ENCODE peak calls at places on chromosomes 11 and 22, in ten cellular contexts. I, W, X, L, F, A, G, C, P and Q are unnamed samples. For H3K4me1 and H3K36me3, the result is how much of the 10 kb centered on the place peaks cover.

GRCh38 chr11:2846056-2846455 is 39.5 kb downstream of the CDKN1C start:
- DNase-seq in I (no peak), W (no peak), X (no peak), L (no peak), F (no peak), A (no peak), G (no peak), C (no peak), P (no peak), Q (no peak)

GRCh38 chr22:48259991-48260670 is 1497.7 kb downstream of the TBC1D22A start:
- DNase-seq in I (no peak), W (no peak), X (no peak), L (no peak), F (no peak), A (no peak), G (no peak), C (no peak), P (no peak), Q (no peak)

GRCh38 chr11:122556605-122557004 is 98.9 kb upstream of the UBASH3B start:
- DNase-seq in I (peak), W (no peak), X (no peak), L (no peak), F (peak), A (peak), G (peak), C (no peak), P (no peak), Q (no peak)

GRCh38 chr11:115159122-115159665 is 345.0 kb downstream of the CADM1 start:
- DNase-seq in I (no peak), W (no peak), X (no peak), L (no peak), F (no peak), A (no peak), G (no peak), C (no peak), P (no peak), Q (no peak)

GRCh38 chr22:49230194-49230577 is 597.5 kb downstream of the BRD1 start:
- DNase-seq in I (no peak), W (no peak), X (no peak), L (no peak), F (no peak), A (peak), G (no peak), C (peak), P (no peak), Q (no peak)

GRCh38 chr11:125123947-125124633 is 12.7 kb upstream of the TMEM218 start:
- DNase-seq in I (no peak), W (peak), X (peak), L (no peak), F (peak), A (peak), G (peak), C (no peak), P (peak), Q (peak)

GRCh38 chr11:114061053-114062049 is 1.8 kb downstream of the ZBTB16 start:
- DNase-seq in I (peak), W (no peak), X (no peak), L (no peak), F (peak), A (peak), G (no peak), C (no peak), P (no peak), Q (no peak)

GRCh38 chr11:75347781-75348613 is 3.5 kb downstream of the ARRB1 start:
- DNase-seq in I (no peak), W (no peak), X (no peak), L (no peak), F (no peak), A (peak), G (no peak), C (no peak), P (peak), Q (peak)

GRCh38 chr11:3219281-3219892 is 774 bp upstream of the MRGPRG start:
- DNase-seq in I (no peak), W (no peak), X (no peak), L (no peak), F (no peak), A (no peak), G (peak), C (no peak), P (peak), Q (no peak)

GRCh38 chr22:26800858-26801257 is 143.5 kb downstream of the MIAT start:
- DNase-seq in I (no peak), W (no peak), X (no peak), L (no peak), F (no peak), A (no peak), G (no peak), C (no peak), P (no peak), Q (no peak)

GRCh38 chr11:86292912-86293606 is 9.0 kb upstream of the HIKESHI start:
- DNase-seq in I (no peak), W (no peak), X (no peak), L (peak), F (no peak), A (no peak), G (no peak), C (no peak), P (no peak), Q (no peak)

DNA sequence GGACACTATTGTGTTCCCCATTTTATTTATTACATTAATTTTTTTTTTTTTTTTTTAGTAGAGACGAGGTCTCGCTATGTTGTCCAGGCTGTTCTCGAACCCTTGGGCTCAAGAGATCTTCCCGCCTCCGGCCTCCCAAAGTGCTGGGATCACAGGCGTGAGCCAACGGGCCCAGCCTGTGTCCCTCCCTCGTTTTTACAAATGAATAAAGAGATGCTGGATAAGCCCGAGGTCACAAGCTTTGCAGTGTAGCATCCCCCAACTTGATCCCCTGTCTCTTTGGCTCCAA is 297 bp upstream of the MTFP1 start:
- DNase-seq in I (no peak), W (no peak), X (no peak), L (no peak), F (no peak), A (no peak), G (no peak), C (no peak), P (no peak), Q (no peak)
- H3K4me1 ChIP-seq in I (under half), W (half or more), X (half or more), L (under half), F (under half), A (under half), G (under half), C (under half), P (under half), Q (under half)

DNA sequence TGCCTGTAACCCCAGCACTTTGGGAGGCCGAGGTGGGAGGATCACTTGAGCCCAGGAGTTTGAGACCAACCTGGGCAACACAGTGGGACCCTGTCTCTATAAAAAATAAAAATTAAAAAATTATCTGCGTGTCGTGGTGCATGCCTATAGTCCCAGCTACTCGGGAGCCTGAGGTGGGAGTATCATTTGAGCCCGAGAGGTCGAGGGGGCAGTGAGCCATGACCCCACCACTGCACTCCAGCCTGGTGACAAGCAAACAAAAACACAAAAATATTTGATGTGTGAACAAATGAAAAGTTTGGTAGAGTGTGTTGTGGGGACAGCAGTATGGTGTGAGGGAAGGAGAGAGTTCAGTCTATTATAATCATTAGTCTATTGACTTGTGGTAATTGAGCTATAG is 90.8 kb upstream of the PARVA start:
- DNase-seq in I (no peak), W (no peak), X (no peak), L (no peak), F (no peak), A (no peak), G (no peak), C (peak), P (peak), Q (no peak)
- H3K4me3 ChIP-seq in I (no peak), W (no peak), X (peak), L (no peak), F (no peak), A (no peak), G (no peak), C (no peak), P (no peak), Q (no peak)

GRCh38 chr11:44595964-44596381 is 30.5 kb downstream of the CD82 start:
- DNase-seq in I (peak), W (no peak), X (no peak), L (no peak), F (peak), A (no peak), G (no peak), C (peak), P (no peak), Q (no peak)
- H3K36me3 ChIP-seq in I (under half), W (under half), X (under half), L (under half), F (under half), A (under half), G (under half), C (under half), P (under half), Q (under half)

DNA sequence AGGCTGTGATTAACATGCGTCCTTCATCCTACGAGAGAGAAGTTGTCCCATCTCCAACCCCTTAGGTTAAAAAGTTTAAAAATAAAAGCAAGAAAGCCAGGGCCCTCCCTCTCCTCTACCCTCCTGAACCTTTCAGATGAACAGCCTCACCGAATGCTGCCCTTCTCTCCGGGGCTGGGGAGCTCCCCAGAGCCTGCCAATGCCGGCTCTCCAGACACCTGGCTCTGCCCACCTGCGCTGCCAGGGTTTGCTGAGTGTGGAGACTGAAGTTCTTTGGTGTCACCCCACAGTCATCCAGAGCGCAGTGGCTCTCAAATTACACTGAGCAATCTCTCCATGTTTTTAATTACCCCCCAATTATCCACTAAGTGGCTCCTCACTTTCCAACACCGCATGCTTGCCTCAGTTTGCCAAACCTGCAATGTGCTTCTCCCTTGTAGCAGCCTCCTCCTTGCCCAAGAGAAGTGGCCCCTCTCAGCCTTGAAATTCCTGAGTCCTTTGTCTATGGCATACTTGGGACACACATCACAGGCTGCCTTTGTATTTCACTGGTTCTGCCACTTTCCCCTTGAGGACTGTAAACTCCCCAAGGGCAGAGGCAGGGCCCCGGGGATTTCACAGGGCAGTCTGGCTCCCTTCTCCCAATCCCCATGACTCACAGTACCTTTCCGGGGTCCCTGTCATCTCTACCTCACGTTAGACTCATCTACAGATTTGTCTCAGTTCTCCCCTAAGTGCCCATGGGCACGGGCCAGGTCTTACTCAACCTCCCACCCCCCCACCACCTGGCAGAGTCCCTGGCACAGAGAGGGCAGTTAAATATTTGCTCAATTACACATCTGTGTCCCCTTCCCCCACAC is 2.0 kb downstream of the MYH9 start:
- DNase-seq in I (no peak), W (peak), X (peak), L (no peak), F (peak), A (peak), G (peak), C (peak), P (peak), Q (peak)
- H3K4me1 ChIP-seq in I (half or more), W (under half), X (under half), L (under half), F (half or more), A (under half), G (half or more), C (under half), P (under half), Q (under half)

GRCh38 chr22:37283393-37283937 is 1.2 kb downstream of the CYTH4 start:
- DNase-seq in I (peak), W (no peak), X (no peak), L (no peak), F (no peak), A (no peak), G (peak), C (no peak), P (peak), Q (no peak)
- H3K4me3 ChIP-seq in I (peak), W (no peak), X (no peak), L (peak), F (no peak), A (no peak), G (peak), C (no peak), P (peak), Q (no peak)

GRCh38 chr11:73365352-73366264 is 10.6 kb upstream of the RELT start:
- DNase-seq in I (no peak), W (no peak), X (no peak), L (no peak), F (no peak), A (no peak), G (no peak), C (no peak), P (no peak), Q (no peak)

GRCh38 chr11:73361953-73362776 is 14.0 kb upstream of the RELT start:
- DNase-seq in I (no peak), W (no peak), X (no peak), L (no peak), F (no peak), A (no peak), G (no peak), C (no peak), P (no peak), Q (no peak)

GRCh38 chr11:73360743-73361369 is 15.3 kb upstream of the RELT start:
- DNase-seq in I (no peak), W (no peak), X (no peak), L (no peak), F (no peak), A (no peak), G (no peak), C (no peak), P (no peak), Q (no peak)

GRCh38 chr11:73359930-73360742 is 16.1 kb upstream of the RELT start:
- DNase-seq in I (no peak), W (no peak), X (peak), L (no peak), F (no peak), A (peak), G (no peak), C (no peak), P (no peak), Q (peak)

DNA sequence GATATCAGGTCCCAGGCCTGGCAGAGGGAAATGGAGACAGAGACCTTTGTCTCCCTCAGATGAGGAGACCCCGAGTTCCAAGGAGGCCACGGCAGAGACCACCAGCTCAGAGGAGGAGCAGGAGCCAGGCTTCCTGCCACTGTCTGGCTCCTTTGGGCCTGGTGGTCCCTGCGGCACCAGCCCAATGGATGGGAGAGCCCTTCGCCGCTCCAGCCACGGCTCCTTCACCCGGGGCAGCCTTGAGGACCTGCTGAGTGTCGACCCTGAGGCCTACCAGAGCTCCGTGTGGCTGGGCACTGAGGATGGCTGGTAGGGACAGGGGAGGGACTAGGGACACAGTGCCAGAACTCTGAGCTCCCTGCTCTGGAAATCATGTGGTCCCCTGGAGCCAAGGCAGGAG is 13.1 kb upstream of the RELT start:
- DNase-seq in I (no peak), W (no peak), X (no peak), L (no peak), F (no peak), A (no peak), G (no peak), C (no peak), P (no peak), Q (no peak)
- H3K36me3 ChIP-seq in I (half or more), W (under half), X (under half), L (under half), F (under half), A (under half), G (under half), C (under half), P (under half), Q (under half)

DNA sequence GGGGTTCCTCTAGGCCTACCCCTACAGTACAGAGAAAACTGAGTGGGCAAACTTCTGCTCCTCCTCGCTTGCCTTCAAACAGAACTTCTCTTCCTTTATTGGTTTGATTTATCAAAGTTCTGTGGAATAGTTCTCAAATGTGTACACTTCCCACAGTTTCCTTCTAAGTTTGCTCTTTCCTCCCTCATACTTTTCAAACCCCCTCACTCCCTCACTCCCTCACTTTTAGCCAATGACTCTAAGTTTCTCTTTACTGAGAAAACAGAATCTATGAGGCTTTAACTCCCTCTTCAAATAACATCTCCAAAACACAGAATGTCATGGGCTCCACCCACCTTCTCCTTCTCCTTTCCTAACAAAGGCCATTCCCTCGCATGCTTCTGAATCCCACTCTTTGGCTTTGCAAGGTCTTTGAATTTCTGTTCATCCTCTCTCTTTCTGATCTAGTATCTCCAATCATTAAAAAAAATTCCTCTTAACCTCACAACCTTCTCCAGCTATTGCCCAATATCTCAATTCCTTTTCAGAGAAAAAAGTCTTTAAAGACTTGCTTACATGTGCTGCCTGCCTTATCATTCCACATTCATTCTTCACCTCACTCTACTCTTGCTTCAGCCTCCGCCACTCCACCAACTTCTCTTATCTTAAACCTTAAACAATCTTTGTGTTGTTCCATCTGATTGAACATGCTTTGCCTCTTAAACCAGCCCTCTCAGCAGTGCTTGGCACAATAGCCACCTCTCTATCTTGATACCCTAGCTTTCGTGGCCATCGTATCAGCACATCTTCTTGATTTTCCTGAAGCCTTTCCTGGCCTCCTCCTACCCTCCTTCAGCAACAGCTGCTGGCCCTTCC is 57.2 kb downstream of the DDI1 start:
- DNase-seq in I (no peak), W (no peak), X (no peak), L (no peak), F (no peak), A (no peak), G (no peak), C (no peak), P (no peak), Q (no peak)
- H3K4me1 ChIP-seq in I (under half), W (under half), X (under half), L (under half), F (under half), A (under half), G (under half), C (under half), P (under half), Q (under half)

GRCh38 chr11:129192150-129192549 is at the start of gene ARHGAP32:
- DNase-seq in I (no peak), W (peak), X (peak), L (no peak), F (no peak), A (no peak), G (peak), C (no peak), P (peak), Q (no peak)
- H3K4me3 ChIP-seq in I (no peak), W (peak), X (peak), L (no peak), F (no peak), A (no peak), G (no peak), C (no peak), P (no peak), Q (no peak)

GRCh38 chr22:20970939-20971657 is 4.0 kb downstream of the AIFM3 start:
- DNase-seq in I (no peak), W (no peak), X (no peak), L (no peak), F (no peak), A (peak), G (no peak), C (no peak), P (no peak), Q (no peak)

GRCh38 chr22:20974336-20974955 is 7.4 kb downstream of the AIFM3 start:
- DNase-seq in I (no peak), W (no peak), X (no peak), L (no peak), F (no peak), A (no peak), G (no peak), C (no peak), P (no peak), Q (no peak)

GRCh38 chr22:20973634-20974286 is 6.7 kb downstream of the AIFM3 start:
- DNase-seq in I (no peak), W (no peak), X (no peak), L (no peak), F (no peak), A (no peak), G (no peak), C (no peak), P (no peak), Q (no peak)

GRCh38 chr22:20972014-20972797 is 5.2 kb downstream of the AIFM3 start:
- DNase-seq in I (no peak), W (no peak), X (peak), L (no peak), F (no peak), A (no peak), G (no peak), C (no peak), P (no peak), Q (no peak)

DNA sequence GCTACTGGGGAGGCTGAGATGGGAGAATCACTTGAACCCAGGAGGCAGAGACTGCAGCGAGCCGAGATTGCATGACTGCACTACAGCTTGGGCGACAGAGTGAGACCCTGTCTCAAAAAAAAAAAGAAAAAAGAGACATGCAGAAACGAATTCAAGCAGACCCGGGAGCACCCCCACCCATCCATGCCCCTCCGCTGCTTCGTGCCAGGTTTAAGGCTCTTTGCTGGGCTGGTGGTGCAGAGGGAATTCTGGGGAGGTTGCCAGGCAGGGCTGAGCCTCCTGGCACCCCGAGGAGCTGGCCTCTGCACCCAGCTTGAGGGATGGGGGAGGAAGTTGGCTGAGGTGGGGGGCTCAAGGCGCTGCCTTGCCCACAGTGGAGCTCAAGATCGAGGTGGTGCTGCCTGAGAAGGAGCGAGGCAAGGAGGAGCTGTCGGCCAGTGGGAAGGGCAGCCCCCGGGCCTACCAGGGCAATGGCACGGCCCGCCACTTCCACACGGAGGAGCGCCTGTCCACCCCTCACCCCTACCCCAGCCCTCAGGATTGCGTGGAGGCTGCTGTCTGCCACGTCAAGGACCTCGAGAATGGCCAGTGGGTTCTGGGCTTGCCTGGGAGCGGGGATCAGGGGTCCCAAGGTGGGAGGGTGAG is 6.0 kb downstream of the AIFM3 start:
- DNase-seq in I (no peak), W (no peak), X (no peak), L (no peak), F (no peak), A (no peak), G (no peak), C (no peak), P (no peak), Q (no peak)
- H3K36me3 ChIP-seq in I (under half), W (under half), X (under half), L (under half), F (under half), A (under half), G (under half), C (under half), P (under half), Q (under half)